ENCODE peak calls at places on chromosomes 11 and 22, in nine cellular contexts. One of them, this sample, is unnamed.

GRCh38 chr11:27615833-27616232 is 84.4 kb downstream of the BDNF start:
- DNase-seq in lung: no peak
- DNase-seq in A549: no peak
- DNase-seq in body of pancreas: no peak
- DNase-seq in Peyer's patch: no peak
- DNase-seq in fibroblast of lung: no peak
- DNase-seq in IMR-90: no peak
- DNase-seq in kidney: no peak
- DNase-seq in endothelial cell of umbilical vein: no peak
- DNase-seq in this sample: no peak

GRCh38 chr22:37569009-37569920 is 9.0 kb downstream of the CDC42EP1 start:
- DNase-seq in lung: peak
- DNase-seq in IMR-90: no peak
- DNase-seq in endothelial cell of umbilical vein: no peak
- DNase-seq in kidney: no peak
- DNase-seq in Peyer's patch: peak
- DNase-seq in A549: no peak
- DNase-seq in fibroblast of lung: no peak
- DNase-seq in body of pancreas: peak
- DNase-seq in this sample: peak

GRCh38 chr11:74278103-74278502 is 33.3 kb downstream of the P4HA3 start:
- DNase-seq in fibroblast of lung: no peak
- DNase-seq in A549: peak
- DNase-seq in body of pancreas: no peak
- DNase-seq in lung: no peak
- DNase-seq in kidney: no peak
- DNase-seq in Peyer's patch: no peak
- DNase-seq in endothelial cell of umbilical vein: no peak
- DNase-seq in IMR-90: no peak
- DNase-seq in this sample: no peak

GRCh38 chr11:33263549-33263948 is 6.4 kb downstream of the HIPK3 start:
- DNase-seq in Peyer's patch: no peak
- DNase-seq in body of pancreas: no peak
- DNase-seq in fibroblast of lung: no peak
- DNase-seq in A549: no peak
- DNase-seq in kidney: no peak
- DNase-seq in endothelial cell of umbilical vein: no peak
- DNase-seq in IMR-90: no peak
- DNase-seq in lung: no peak
- DNase-seq in this sample: no peak

GRCh38 chr11:67373916-67374570 is 645 bp upstream of the CLCF1 start:
- DNase-seq in kidney: peak
- DNase-seq in Peyer's patch: peak
- DNase-seq in A549: peak
- DNase-seq in endothelial cell of umbilical vein: peak
- DNase-seq in IMR-90: peak
- DNase-seq in body of pancreas: peak
- DNase-seq in lung: peak
- DNase-seq in fibroblast of lung: peak
- DNase-seq in this sample: no peak

GRCh38 chr11:106770489-106771100 is 247.7 kb downstream of the GUCY1A2 start:
- DNase-seq in IMR-90: no peak
- DNase-seq in A549: no peak
- DNase-seq in fibroblast of lung: no peak
- DNase-seq in lung: no peak
- DNase-seq in body of pancreas: no peak
- DNase-seq in endothelial cell of umbilical vein: no peak
- DNase-seq in Peyer's patch: no peak
- DNase-seq in kidney: no peak
- DNase-seq in this sample: no peak

GRCh38 chr11:43648888-43649287 is 31.6 kb upstream of the HSD17B12 start:
- DNase-seq in body of pancreas: no peak
- DNase-seq in fibroblast of lung: no peak
- DNase-seq in kidney: no peak
- DNase-seq in A549: no peak
- DNase-seq in endothelial cell of umbilical vein: no peak
- DNase-seq in IMR-90: no peak
- DNase-seq in Peyer's patch: no peak
- DNase-seq in lung: no peak
- DNase-seq in this sample: no peak

GRCh38 chr11:44852159-44852707 is 98.5 kb downstream of the TP53I11 start:
- DNase-seq in kidney: no peak
- DNase-seq in lung: no peak
- DNase-seq in IMR-90: peak
- DNase-seq in fibroblast of lung: no peak
- DNase-seq in A549: no peak
- DNase-seq in endothelial cell of umbilical vein: no peak
- DNase-seq in body of pancreas: no peak
- DNase-seq in Peyer's patch: no peak
- DNase-seq in this sample: no peak

GRCh38 chr22:21946262-21946925 is 6.3 kb downstream of the PPM1F start:
- DNase-seq in endothelial cell of umbilical vein: no peak
- DNase-seq in A549: no peak
- DNase-seq in body of pancreas: no peak
- DNase-seq in fibroblast of lung: no peak
- DNase-seq in IMR-90: no peak
- DNase-seq in Peyer's patch: no peak
- DNase-seq in lung: no peak
- DNase-seq in kidney: no peak
- DNase-seq in this sample: no peak

GRCh38 chr22:36356708-36357694 is 30.8 kb downstream of the MYH9 start:
- DNase-seq in lung: no peak
- DNase-seq in Peyer's patch: no peak
- DNase-seq in kidney: peak
- DNase-seq in body of pancreas: no peak
- DNase-seq in A549: no peak
- DNase-seq in fibroblast of lung: peak
- DNase-seq in endothelial cell of umbilical vein: no peak
- DNase-seq in IMR-90: peak
- DNase-seq in this sample: no peak

GRCh38 chr11:130725417-130726233 is 190.7 kb downstream of the SNX19 start:
- DNase-seq in lung: no peak
- DNase-seq in kidney: no peak
- DNase-seq in A549: no peak
- DNase-seq in fibroblast of lung: peak
- DNase-seq in body of pancreas: no peak
- DNase-seq in Peyer's patch: no peak
- DNase-seq in endothelial cell of umbilical vein: peak
- DNase-seq in IMR-90: peak
- DNase-seq in this sample: no peak

GRCh38 chr11:37282367-37282766 is 684.3 kb upstream of the RAG2 start:
- DNase-seq in IMR-90: no peak
- DNase-seq in fibroblast of lung: no peak
- DNase-seq in Peyer's patch: no peak
- DNase-seq in endothelial cell of umbilical vein: no peak
- DNase-seq in A549: no peak
- DNase-seq in lung: no peak
- DNase-seq in kidney: no peak
- DNase-seq in body of pancreas: no peak
- DNase-seq in this sample: no peak

GRCh38 chr11:19519912-19520641 is 192.6 kb upstream of the NAV2 start:
- DNase-seq in fibroblast of lung: no peak
- DNase-seq in body of pancreas: no peak
- DNase-seq in Peyer's patch: no peak
- DNase-seq in kidney: peak
- DNase-seq in endothelial cell of umbilical vein: no peak
- DNase-seq in lung: no peak
- DNase-seq in A549: no peak
- DNase-seq in IMR-90: no peak
- DNase-seq in this sample: no peak

GRCh38 chr22:19115628-19116027 is 6.6 kb downstream of the DGCR2 start:
- DNase-seq in lung: no peak
- DNase-seq in Peyer's patch: peak
- DNase-seq in A549: no peak
- DNase-seq in body of pancreas: no peak
- DNase-seq in fibroblast of lung: no peak
- DNase-seq in kidney: no peak
- DNase-seq in IMR-90: no peak
- DNase-seq in endothelial cell of umbilical vein: no peak
- DNase-seq in this sample: no peak

GRCh38 chr11:35077709-35078695 is 61.0 kb upstream of the CD44 start:
- DNase-seq in body of pancreas: no peak
- DNase-seq in endothelial cell of umbilical vein: peak
- DNase-seq in IMR-90: peak
- DNase-seq in A549: peak
- DNase-seq in lung: no peak
- DNase-seq in fibroblast of lung: peak
- DNase-seq in Peyer's patch: no peak
- DNase-seq in kidney: no peak
- DNase-seq in this sample: no peak

GRCh38 chr22:24517446-24517845 is 22.3 kb downstream of the UPB1 start:
- DNase-seq in kidney: no peak
- DNase-seq in IMR-90: no peak
- DNase-seq in endothelial cell of umbilical vein: no peak
- DNase-seq in body of pancreas: no peak
- DNase-seq in lung: no peak
- DNase-seq in Peyer's patch: no peak
- DNase-seq in fibroblast of lung: no peak
- DNase-seq in A549: no peak
- DNase-seq in this sample: no peak

GRCh38 chr11:103872748-103873147 is 163.7 kb upstream of the DDI1 start:
- DNase-seq in Peyer's patch: no peak
- DNase-seq in lung: no peak
- DNase-seq in endothelial cell of umbilical vein: no peak
- DNase-seq in body of pancreas: no peak
- DNase-seq in fibroblast of lung: no peak
- DNase-seq in IMR-90: no peak
- DNase-seq in A549: peak
- DNase-seq in kidney: no peak
- DNase-seq in this sample: no peak

GRCh38 chr11:30197869-30198268 is 32.9 kb upstream of the FSHB start:
- DNase-seq in fibroblast of lung: no peak
- DNase-seq in IMR-90: no peak
- DNase-seq in lung: no peak
- DNase-seq in endothelial cell of umbilical vein: no peak
- DNase-seq in kidney: no peak
- DNase-seq in Peyer's patch: no peak
- DNase-seq in A549: no peak
- DNase-seq in body of pancreas: no peak
- DNase-seq in this sample: no peak

GRCh38 chr11:109945626-109946321 is 147.4 kb upstream of the ZC3H12C start:
- DNase-seq in lung: no peak
- DNase-seq in IMR-90: no peak
- DNase-seq in endothelial cell of umbilical vein: no peak
- DNase-seq in kidney: no peak
- DNase-seq in body of pancreas: no peak
- DNase-seq in fibroblast of lung: no peak
- DNase-seq in A549: no peak
- DNase-seq in Peyer's patch: no peak
- DNase-seq in this sample: no peak

GRCh38 chr11:109940816-109941215 is 152.4 kb upstream of the ZC3H12C start:
- DNase-seq in lung: no peak
- DNase-seq in fibroblast of lung: peak
- DNase-seq in body of pancreas: no peak
- DNase-seq in kidney: no peak
- DNase-seq in Peyer's patch: no peak
- DNase-seq in IMR-90: peak
- DNase-seq in endothelial cell of umbilical vein: peak
- DNase-seq in A549: peak
- DNase-seq in this sample: no peak

GRCh38 chr11:109946322-109946846 is 146.8 kb upstream of the ZC3H12C start:
- DNase-seq in A549: peak
- DNase-seq in kidney: peak
- DNase-seq in endothelial cell of umbilical vein: peak
- DNase-seq in fibroblast of lung: peak
- DNase-seq in Peyer's patch: peak
- DNase-seq in lung: peak
- DNase-seq in IMR-90: peak
- DNase-seq in body of pancreas: peak
- DNase-seq in this sample: peak
- TF ChIP-seq CTCF in A549: peak
- TF ChIP-seq CTCF in kidney: peak
- TF ChIP-seq CTCF in endothelial cell of umbilical vein: peak
- TF ChIP-seq CTCF in fibroblast of lung: peak
- TF ChIP-seq CTCF in Peyer's patch: peak
- TF ChIP-seq CTCF in lung: peak
- TF ChIP-seq CTCF in IMR-90: peak
- TF ChIP-seq CTCF in body of pancreas: peak
- TF ChIP-seq CTCF in this sample: peak

GRCh38 chr22:45319319-45319675 is 9.6 kb downstream of the FAM118A start:
- DNase-seq in lung: no peak
- DNase-seq in kidney: no peak
- DNase-seq in body of pancreas: no peak
- DNase-seq in endothelial cell of umbilical vein: peak
- DNase-seq in IMR-90: peak
- DNase-seq in fibroblast of lung: peak
- DNase-seq in Peyer's patch: no peak
- DNase-seq in A549: no peak
- DNase-seq in this sample: no peak
- H3K4me3 ChIP-seq in lung: no peak
- H3K4me3 ChIP-seq in kidney: no peak
- H3K4me3 ChIP-seq in body of pancreas: no peak
- H3K4me3 ChIP-seq in endothelial cell of umbilical vein: no peak
- H3K4me3 ChIP-seq in IMR-90: no peak
- H3K4me3 ChIP-seq in fibroblast of lung: no peak
- H3K4me3 ChIP-seq in Peyer's patch: no peak
- H3K4me3 ChIP-seq in A549: no peak
- H3K4me3 ChIP-seq in this sample: no peak

DNA sequence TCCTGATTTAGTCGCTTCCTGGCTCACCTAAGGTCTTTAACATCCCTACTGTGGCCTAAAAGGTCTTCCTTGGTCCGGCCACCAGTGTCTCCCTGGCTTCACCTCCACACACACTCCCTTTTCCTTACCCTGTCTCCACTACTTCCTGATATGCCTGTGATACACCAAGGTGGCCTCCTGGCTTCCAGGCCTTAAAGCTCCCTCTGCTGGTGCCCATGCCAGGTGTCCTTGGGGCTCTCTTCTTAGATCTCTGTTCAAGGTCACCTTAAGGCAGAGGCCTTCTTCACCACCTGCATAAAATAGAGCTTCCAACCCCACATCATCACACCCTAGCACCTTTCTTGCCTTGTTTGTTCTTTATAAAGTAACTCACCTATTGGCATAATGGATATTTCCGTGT is 787.7 kb downstream of the NTM start:
- DNase-seq in Peyer's patch: no peak
- DNase-seq in kidney: no peak
- DNase-seq in IMR-90: peak
- DNase-seq in lung: no peak
- DNase-seq in fibroblast of lung: peak
- DNase-seq in endothelial cell of umbilical vein: peak
- DNase-seq in A549: peak
- DNase-seq in body of pancreas: peak
- DNase-seq in this sample: no peak
- H3K27ac ChIP-seq in Peyer's patch: no peak
- H3K27ac ChIP-seq in kidney: no peak
- H3K27ac ChIP-seq in IMR-90: no peak
- H3K27ac ChIP-seq in lung: no peak
- H3K27ac ChIP-seq in fibroblast of lung: no peak
- H3K27ac ChIP-seq in endothelial cell of umbilical vein: no peak
- H3K27ac ChIP-seq in A549: no peak
- H3K27ac ChIP-seq in body of pancreas: no peak
- H3K27ac ChIP-seq in this sample: no peak

DNA sequence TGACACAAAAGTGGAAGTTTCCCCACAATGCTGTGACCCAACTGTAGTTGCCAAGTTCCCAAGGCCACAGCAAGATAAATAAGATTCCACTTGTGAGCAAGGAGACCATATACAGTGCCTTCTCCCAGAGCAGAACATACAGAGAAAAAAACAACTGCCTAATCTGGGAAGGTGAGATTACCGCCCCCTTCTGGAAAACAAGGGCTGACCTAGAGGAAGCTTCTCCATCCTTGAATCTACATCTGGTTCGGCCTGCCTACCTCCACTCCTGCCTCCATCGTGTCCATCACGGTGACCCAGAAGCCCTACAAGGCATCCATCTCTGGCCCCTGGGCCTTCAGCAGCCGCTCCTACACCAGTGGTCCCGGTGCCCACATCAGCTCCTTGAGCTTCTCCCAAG is 6.1 kb upstream of the RNASEH2C start:
- DNase-seq in A549: no peak
- DNase-seq in fibroblast of lung: no peak
- DNase-seq in Peyer's patch: no peak
- DNase-seq in endothelial cell of umbilical vein: no peak
- DNase-seq in lung: no peak
- DNase-seq in kidney: no peak
- DNase-seq in body of pancreas: no peak
- DNase-seq in IMR-90: no peak
- DNase-seq in this sample: no peak
- TF ChIP-seq CTCF in A549: peak
- TF ChIP-seq CTCF in fibroblast of lung: no peak
- TF ChIP-seq CTCF in Peyer's patch: no peak
- TF ChIP-seq CTCF in endothelial cell of umbilical vein: no peak
- TF ChIP-seq CTCF in lung: no peak
- TF ChIP-seq CTCF in kidney: no peak
- TF ChIP-seq CTCF in body of pancreas: no peak
- TF ChIP-seq CTCF in IMR-90: no peak
- TF ChIP-seq CTCF in this sample: no peak